ENCODE peak calls at places on chromosomes 5 and 9, in five cellular contexts. G, P, J, W and D are unnamed samples.

GRCh38 chr5:154168395-154168794 is 22.1 kb upstream of the GALNT10 start:
- DNase-seq in J (no peak), P (no peak), W (no peak), G (no peak), D (no peak)

GRCh38 chr9:7129391-7129790 is 371.6 kb downstream of the KDM4C start:
- DNase-seq in W (no peak), J (no peak), G (no peak), P (no peak), D (no peak)

GRCh38 chr9:978117-978830 is 1.8 kb downstream of the DMRT3 start:
- DNase-seq in P (no peak), W (no peak), G (no peak), J (no peak), D (no peak)

GRCh38 chr9:96045811-96046210 is 170.3 kb downstream of the ERCC6L2 start:
- DNase-seq in J (no peak), G (no peak), P (no peak), W (no peak), D (no peak)

GRCh38 chr9:81559741-81560140 is 129.6 kb downstream of the TLE1 start:
- DNase-seq in J (peak; percentile 63), P (peak; percentile 65), W (no peak), G (no peak), D (peak; percentile 77)

GRCh38 chr5:156137482-156137881 is 189.5 kb upstream of the SGCD start:
- DNase-seq in W (no peak), P (no peak), G (no peak), J (no peak), D (peak; percentile 31)

GRCh38 chr9:135045264-135046155 is 42.0 kb upstream of the OLFM1 start:
- DNase-seq in G (peak; percentile 12), J (no peak), P (no peak), W (no peak), D (no peak)

GRCh38 chr5:16616536-16617271 is at the start of gene RETREG1:
- DNase-seq in W (no peak), P (peak; percentile 15), G (peak; percentile 89), J (no peak), D (peak; percentile 38)

GRCh38 chr5:139396691-139397090 is 1.8 kb upstream of the PROB1 start:
- DNase-seq in G (no peak), W (no peak), P (no peak), J (no peak), D (no peak)

GRCh38 chr5:50888754-50889153 is 222.3 kb downstream of the PARP8 start:
- DNase-seq in G (no peak), P (no peak), W (no peak), J (no peak), D (no peak)

GRCh38 chr5:34031117-34031516 is 11.9 kb downstream of the C1QTNF3 start:
- DNase-seq in G (no peak), J (no peak), P (no peak), W (no peak), D (no peak)
- TF ChIP-seq REST in G (no peak), J (no peak), P (no peak), W (no peak), D (no peak)

GRCh38 chr9:89745601-89746376 is 141.0 kb downstream of the GADD45G start:
- DNase-seq in P (no peak), J (no peak), W (no peak), G (peak; percentile 59), D (no peak)
- TF ChIP-seq REST in P (no peak), J (no peak), W (no peak), G (no peak), D (no peak)

DNA sequence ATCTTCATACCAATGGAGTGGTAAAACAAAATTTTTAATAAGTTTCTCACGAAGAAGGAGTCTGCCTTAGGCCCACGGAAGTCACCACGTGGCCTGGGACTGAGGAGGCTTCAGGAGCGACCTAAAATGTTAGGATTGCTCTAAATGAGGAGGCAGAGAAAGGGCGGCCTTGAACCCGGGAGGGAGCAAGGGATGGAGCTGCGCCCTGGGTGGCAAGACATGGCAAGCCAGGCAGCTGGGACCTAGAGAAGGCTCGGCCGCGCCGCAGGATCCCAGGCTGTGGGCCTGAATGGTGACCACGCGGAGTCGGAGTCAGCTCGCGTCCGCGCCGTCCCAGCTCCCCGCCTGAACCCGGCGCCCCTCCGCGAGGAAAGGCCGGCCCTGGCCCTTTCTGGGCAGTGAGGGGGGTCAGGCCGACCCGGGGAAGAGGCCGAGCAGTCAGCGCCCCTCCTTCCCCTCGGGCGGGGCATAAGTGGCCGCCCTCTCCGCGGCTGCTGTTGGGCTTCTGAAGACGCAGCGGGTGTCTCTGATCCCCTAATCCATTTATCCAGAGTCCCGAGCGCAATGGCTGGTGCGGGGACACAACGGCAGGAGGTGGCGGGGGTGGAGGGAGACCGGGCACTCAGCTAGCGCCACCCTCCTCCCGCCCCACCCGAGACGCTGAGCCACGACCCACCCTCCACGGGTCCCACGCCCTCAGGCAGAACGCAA is 10.6 kb downstream of the IRX1 start:
- DNase-seq in G (peak; percentile 11), W (no peak), J (no peak), P (no peak), D (no peak)
- TF ChIP-seq REST in G (no peak), W (no peak), J (no peak), P (no peak), D (no peak)

GRCh38 chr9:86525182-86525581 is 171.0 kb upstream of the TUT7 start:
- DNase-seq in J (no peak), G (no peak), P (no peak), W (no peak), D (no peak)
- TF ChIP-seq REST in J (no peak), G (peak; percentile 76), P (no peak), W (peak; percentile 40), D (no peak)

GRCh38 chr9:27247756-27248155 is 49.2 kb downstream of the EQTN start:
- DNase-seq in P (peak; percentile 43), J (peak; percentile 28), W (no peak), G (peak; percentile 44), D (peak; percentile 50)
- TF ChIP-seq REST in P (no peak), J (no peak), W (no peak), G (no peak), D (no peak)

DNA sequence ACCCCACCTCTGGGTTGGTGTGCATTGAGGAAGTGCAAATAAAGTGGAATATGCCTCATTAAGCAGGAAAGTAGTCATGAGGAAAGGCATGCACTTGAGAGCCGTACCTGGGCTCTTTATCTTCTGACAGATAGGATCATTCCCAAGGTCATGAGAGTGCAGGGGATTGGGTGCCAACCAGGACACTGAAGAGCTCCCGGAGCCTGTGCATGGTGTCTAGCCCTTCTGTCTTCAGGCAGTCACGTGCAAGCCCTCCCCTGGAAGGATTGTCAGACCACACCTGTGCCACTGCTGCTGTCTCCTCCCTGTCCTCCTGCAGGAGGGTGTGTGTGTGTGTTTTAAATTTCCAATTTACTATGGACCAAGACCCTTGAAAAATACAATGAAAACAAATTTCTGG is 69.6 kb downstream of the PDE8B start:
- DNase-seq in G (no peak), P (no peak), J (no peak), W (no peak), D (no peak)
- TF ChIP-seq REST in G (no peak), P (no peak), J (no peak), W (no peak), D (no peak)